ENCODE peak calls at places on chromosomes 2 and 18, in seven cellular contexts. B is CD4-positive, alpha-beta T cell; S is left lung; O is heart right ventricle; D is fibroblast of lung; K is cardiac muscle cell; A is GM23338. P is an unnamed sample.

GRCh38 chr2:206790311-206790935 is 25.0 kb downstream of the FASTKD2 start:
- DNase-seq in B (no peak), S (no peak), O (no peak), D (no peak), K (no peak), A (no peak), P (no peak)

GRCh38 chr18:29512761-29513160 is 1335.8 kb upstream of the CDH2 start:
- DNase-seq in B (no peak), S (no peak), O (no peak), D (no peak), K (no peak), A (no peak), P (no peak)

GRCh38 chr18:63613420-63613819 is 26.3 kb downstream of the SERPINB13 start:
- DNase-seq in B (no peak), S (no peak), O (no peak), D (no peak), K (no peak), A (peak; percentile 3), P (no peak)

GRCh38 chr2:189940913-189941312 is 121.6 kb downstream of the MSTN start:
- DNase-seq in B (no peak), S (no peak), O (no peak), D (no peak), K (no peak), A (no peak), P (no peak)

GRCh38 chr18:43882358-43882757 is 605.1 kb upstream of the SYT4 start:
- DNase-seq in B (no peak), S (peak; percentile 23), O (peak; percentile 28), D (no peak), K (peak; percentile 25), A (no peak), P (no peak)

GRCh38 chr18:60246606-60247005 is 126.0 kb downstream of the MC4R start:
- DNase-seq in B (no peak), S (no peak), O (no peak), D (no peak), K (no peak), A (no peak), P (no peak)

GRCh38 chr2:239027431-239028252 is 179.8 kb downstream of the TWIST2 start:
- DNase-seq in B (no peak), S (peak; percentile 60), O (no peak), D (no peak), K (no peak), A (no peak), P (no peak)

GRCh38 chr18:42047721-42048120 is 92.7 kb downstream of the PIK3C3 start:
- DNase-seq in B (no peak), S (no peak), O (no peak), D (peak; percentile 35), K (no peak), A (no peak), P (no peak)

GRCh38 chr2:83112863-83113262 is 1346.2 kb downstream of the SUCLG1 start:
- DNase-seq in B (no peak), S (no peak), O (no peak), D (peak; percentile 25), K (no peak), A (no peak), P (no peak)

GRCh38 chr2:70420005-70420580 is 118.2 kb upstream of the FAM136A start:
- DNase-seq in B (no peak), S (no peak), O (no peak), D (no peak), K (no peak), A (no peak), P (no peak)

GRCh38 chr2:38722271-38723115 is 28.7 kb downstream of the SRSF7 start:
- DNase-seq in B (no peak), S (no peak), O (no peak), D (no peak), K (peak; percentile 78), A (no peak), P (no peak)

GRCh38 chr2:64990823-64991222 is 1.6 kb downstream of the SLC1A4 start:
- DNase-seq in B (no peak), S (no peak), O (no peak), D (no peak), K (no peak), A (no peak), P (no peak)

GRCh38 chr2:64989982-64990614 is 899 bp downstream of the SLC1A4 start:
- DNase-seq in B (no peak), S (no peak), O (peak; percentile 9), D (no peak), K (no peak), A (peak; percentile 72), P (peak; percentile 49)

GRCh38 chr2:64987963-64988419 is 1.2 kb upstream of the SLC1A4 start:
- DNase-seq in B (no peak), S (no peak), O (no peak), D (peak; percentile 90), K (no peak), A (peak; percentile 83), P (no peak)

GRCh38 chr2:64988420-64989125 is 626 bp upstream of the SLC1A4 start:
- DNase-seq in B (peak; percentile 52), S (peak; percentile 85), O (peak; percentile 68), D (peak; percentile 85), K (peak; percentile 80), A (peak; percentile 66), P (peak; percentile 51)

DNA sequence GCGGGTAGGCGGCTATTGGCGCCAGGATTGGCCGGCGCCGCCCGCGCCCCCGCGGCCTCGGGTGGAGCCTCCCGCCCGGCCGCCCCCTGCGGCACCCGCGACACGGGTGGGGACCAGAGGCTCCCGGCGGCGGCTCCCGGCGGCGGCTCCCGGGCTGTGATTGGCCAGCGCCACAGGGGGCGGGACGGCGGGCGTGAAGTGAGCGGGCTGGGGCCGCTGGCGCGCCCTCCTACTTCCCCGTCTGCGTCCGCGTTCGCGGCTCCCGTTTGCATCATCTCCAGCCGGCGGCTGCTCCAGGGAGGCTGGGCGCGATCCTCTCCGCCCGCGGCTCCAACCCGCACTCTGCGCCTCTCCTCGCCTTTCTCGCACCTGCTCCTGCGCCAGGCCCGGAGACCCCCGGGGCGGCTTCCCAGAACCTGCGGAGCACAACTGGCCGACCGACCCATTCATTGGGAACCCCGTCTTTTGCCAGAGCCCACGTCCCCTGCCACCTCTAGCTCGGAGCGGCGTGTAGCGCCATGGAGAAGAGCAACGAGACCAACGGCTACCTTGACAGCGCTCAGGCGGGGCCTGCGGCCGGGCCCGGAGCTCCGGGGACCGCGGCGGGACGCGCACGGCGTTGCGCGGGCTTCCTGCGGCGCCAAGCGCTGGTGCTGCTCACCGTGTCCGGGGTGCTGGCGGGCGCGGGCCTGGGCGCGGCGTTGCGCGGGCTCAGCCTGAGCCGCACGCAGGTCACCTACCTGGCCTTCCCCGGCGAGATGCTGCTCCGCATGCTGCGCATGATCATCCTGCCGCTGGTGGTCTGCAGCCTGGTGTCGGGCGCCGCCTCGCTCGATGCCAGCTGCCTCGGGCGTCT is at the start of gene SLC1A4:
- DNase-seq in B (peak; percentile 83), S (peak; percentile 98), O (peak; percentile 95), D (peak; percentile 82), K (peak; percentile 92), A (peak; percentile 81), P (peak; percentile 89)
- TF ChIP-seq CTCF in B (no peak), S (no peak), O (no peak), D (no peak), K (no peak), A (no peak), P (no peak)

GRCh38 chr2:64750001-64750816 is 96.5 kb upstream of the SERTAD2 start:
- DNase-seq in B (peak; percentile 24), S (peak; percentile 85), O (peak; percentile 55), D (peak; percentile 40), K (peak; percentile 66), A (peak; percentile 35), P (peak; percentile 65)
- H3K27ac ChIP-seq in B (peak overlapping the region; percentile 75), S (peak overlapping the region; percentile 98), O (peak overlapping the region; percentile 98), D (peak overlapping the region; percentile 88), K (peak overlapping the region; percentile 83), A (peak overlapping the region; percentile 90), P (peak overlapping the region; percentile 96)

GRCh38 chr2:217790195-217790594 is 212.6 kb downstream of the TNS1 start:
- DNase-seq in B (no peak), S (no peak), O (no peak), D (no peak), K (no peak), A (peak; percentile 41), P (no peak)

GRCh38 chr2:217792611-217793527 is 209.9 kb downstream of the TNS1 start:
- DNase-seq in B (no peak), S (no peak), O (no peak), D (peak; percentile 31), K (no peak), A (no peak), P (no peak)

GRCh38 chr2:217789736-217790181 is 213.0 kb downstream of the TNS1 start:
- DNase-seq in B (no peak), S (no peak), O (no peak), D (no peak), K (no peak), A (peak; percentile 30), P (no peak)

GRCh38 chr2:217789003-217789735 is 213.6 kb downstream of the TNS1 start:
- DNase-seq in B (peak; percentile 61), S (peak; percentile 91), O (peak; percentile 83), D (peak; percentile 64), K (peak; percentile 86), A (peak; percentile 85), P (peak; percentile 87)

DNA sequence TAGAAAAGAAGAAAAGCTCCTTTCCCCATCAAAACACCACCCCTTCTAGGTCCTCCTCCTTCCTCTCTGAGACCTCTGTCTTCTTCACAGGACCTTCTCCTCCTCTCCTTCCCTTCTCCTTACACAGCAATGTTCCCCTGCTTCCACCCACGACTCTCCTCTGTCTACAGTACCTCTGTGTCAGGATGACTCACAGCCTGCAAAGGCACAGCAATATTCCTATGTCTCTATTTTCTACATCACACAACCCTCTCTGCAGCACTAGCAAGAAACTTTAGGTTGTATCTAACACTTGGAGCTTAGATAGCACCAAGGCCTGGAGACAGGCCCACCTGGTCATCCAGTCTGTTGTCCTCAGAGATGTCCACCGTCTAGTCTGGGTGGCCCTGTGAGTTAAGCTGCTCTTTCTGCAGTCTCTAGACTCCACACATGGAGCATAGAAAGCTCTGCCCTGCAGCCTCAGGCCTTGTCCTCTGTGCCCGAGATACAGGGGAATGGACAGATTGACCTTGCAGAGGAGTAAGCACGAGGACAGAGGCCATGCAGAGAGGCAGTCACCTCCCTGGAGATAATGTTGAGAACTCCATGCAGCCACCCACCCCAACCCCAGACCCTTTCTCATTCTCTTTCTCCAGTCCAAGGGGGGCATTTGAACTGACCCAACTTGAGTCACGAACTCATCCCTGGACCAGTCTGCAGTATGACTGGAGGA is 212.0 kb downstream of the TNS1 start:
- DNase-seq in B (no peak), S (no peak), O (no peak), D (peak; percentile 51), K (no peak), A (no peak), P (no peak)
- TF ChIP-seq CTCF in B (no peak), S (no peak), O (no peak), D (no peak), K (no peak), A (no peak), P (no peak)

GRCh38 chr2:86233464-86233863 is 34.2 kb downstream of the MRPL35 start:
- DNase-seq in B (no peak), S (no peak), O (no peak), D (no peak), K (no peak), A (no peak), P (no peak)

GRCh38 chr2:86232373-86232784 is 33.1 kb downstream of the MRPL35 start:
- DNase-seq in B (no peak), S (no peak), O (no peak), D (no peak), K (no peak), A (no peak), P (no peak)

GRCh38 chr2:86230961-86231360 is 31.7 kb downstream of the MRPL35 start:
- DNase-seq in B (no peak), S (no peak), O (no peak), D (no peak), K (no peak), A (no peak), P (no peak)

GRCh38 chr2:86229221-86229620 is 30.0 kb downstream of the MRPL35 start:
- DNase-seq in B (no peak), S (no peak), O (no peak), D (no peak), K (no peak), A (no peak), P (peak; percentile 60)

GRCh38 chr2:86231680-86232372 is 32.6 kb downstream of the MRPL35 start:
- DNase-seq in B (no peak), S (no peak), O (no peak), D (no peak), K (no peak), A (no peak), P (no peak)
- H3K27ac ChIP-seq in B (no peak overlapping the region), S (no peak overlapping the region), O (no peak overlapping the region), D (no peak overlapping the region), K (no peak overlapping the region), A (no peak overlapping the region), P (no peak overlapping the region)

P was measured in Peyer's patch.